ENCODE peak calls at places on chromosomes 12 and 14, in five cellular contexts. One of them, this sample, is unnamed.

GRCh38 chr14:52902971-52903385 is 47.9 kb downstream of the FERMT2 start:
- DNase-seq in A549: peak
- DNase-seq in GM23338: no peak
- DNase-seq in GM23248: peak
- DNase-seq in SK-N-SH: no peak
- DNase-seq in this sample: no peak

GRCh38 chr14:19800282-19801117 is 3.1 kb upstream of the OR4N2 start:
- DNase-seq in A549: no peak
- DNase-seq in GM23338: no peak
- DNase-seq in GM23248: no peak
- DNase-seq in SK-N-SH: no peak
- DNase-seq in this sample: no peak

GRCh38 chr14:65333926-65334687 is 78.4 kb upstream of the FUT8 start:
- DNase-seq in A549: no peak
- DNase-seq in GM23338: peak
- DNase-seq in GM23248: peak
- DNase-seq in SK-N-SH: no peak
- DNase-seq in this sample: no peak

GRCh38 chr12:59403259-59403932 is 192.4 kb upstream of the SLC16A7 start:
- DNase-seq in A549: peak
- DNase-seq in GM23338: peak
- DNase-seq in GM23248: peak
- DNase-seq in SK-N-SH: peak
- DNase-seq in this sample: peak

GRCh38 chr12:2384029-2384386 is 331.2 kb downstream of the CACNA1C start:
- DNase-seq in A549: no peak
- DNase-seq in GM23338: no peak
- DNase-seq in GM23248: no peak
- DNase-seq in SK-N-SH: no peak
- DNase-seq in this sample: no peak

GRCh38 chr14:52068741-52069616 is at the start of gene NID2:
- DNase-seq in A549: peak
- DNase-seq in GM23338: peak
- DNase-seq in GM23248: peak
- DNase-seq in SK-N-SH: peak
- DNase-seq in this sample: no peak

GRCh38 chr12:69096669-69097364 is 142.6 kb upstream of the CPSF6 start:
- DNase-seq in A549: no peak
- DNase-seq in GM23338: no peak
- DNase-seq in GM23248: peak
- DNase-seq in SK-N-SH: no peak
- DNase-seq in this sample: no peak

GRCh38 chr12:121805171-121805687 is 1.4 kb downstream of the SETD1B start:
- DNase-seq in A549: peak
- DNase-seq in GM23338: no peak
- DNase-seq in GM23248: peak
- DNase-seq in SK-N-SH: peak
- DNase-seq in this sample: no peak

GRCh38 chr12:46218509-46219095 is 50.2 kb downstream of the SLC38A1 start:
- DNase-seq in A549: no peak
- DNase-seq in GM23338: no peak
- DNase-seq in GM23248: no peak
- DNase-seq in SK-N-SH: no peak
- DNase-seq in this sample: peak

GRCh38 chr14:101224356-101225115 is 321.0 kb upstream of the RTL1 start:
- DNase-seq in A549: no peak
- DNase-seq in GM23338: peak
- DNase-seq in GM23248: no peak
- DNase-seq in SK-N-SH: peak
- DNase-seq in this sample: no peak

GRCh38 chr12:97075583-97076268 is 168.7 kb downstream of the NEDD1 start:
- DNase-seq in A549: no peak
- DNase-seq in GM23338: peak
- DNase-seq in GM23248: no peak
- DNase-seq in SK-N-SH: no peak
- DNase-seq in this sample: no peak

GRCh38 chr14:61357118-61357517 is 35.7 kb downstream of the PRKCH start:
- DNase-seq in A549: no peak
- DNase-seq in GM23338: no peak
- DNase-seq in GM23248: no peak
- DNase-seq in SK-N-SH: no peak
- DNase-seq in this sample: no peak

GRCh38 chr12:88052686-88053085 is 23.5 kb upstream of the C12orf50 start:
- DNase-seq in A549: peak
- DNase-seq in GM23338: peak
- DNase-seq in GM23248: peak
- DNase-seq in SK-N-SH: peak
- DNase-seq in this sample: peak

GRCh38 chr12:34404377-34405285 is 382.3 kb downstream of the ALG10 start:
- DNase-seq in A549: no peak
- DNase-seq in GM23338: no peak
- DNase-seq in GM23248: no peak
- DNase-seq in SK-N-SH: peak
- DNase-seq in this sample: peak

GRCh38 chr12:44930972-44931600 is 55.0 kb upstream of the NELL2 start:
- DNase-seq in A549: peak
- DNase-seq in GM23338: peak
- DNase-seq in GM23248: peak
- DNase-seq in SK-N-SH: peak
- DNase-seq in this sample: peak

GRCh38 chr12:110042260-110042659 is 6.1 kb downstream of the C12orf76 start:
- DNase-seq in A549: peak
- DNase-seq in GM23338: no peak
- DNase-seq in GM23248: no peak
- DNase-seq in SK-N-SH: no peak
- DNase-seq in this sample: no peak

GRCh38 chr12:110050927-110051326 is 2.6 kb upstream of the C12orf76 start:
- DNase-seq in A549: no peak
- DNase-seq in GM23338: no peak
- DNase-seq in GM23248: no peak
- DNase-seq in SK-N-SH: no peak
- DNase-seq in this sample: no peak

GRCh38 chr12:110048242-110049027 is at the start of gene C12orf76:
- DNase-seq in A549: peak
- DNase-seq in GM23338: peak
- DNase-seq in GM23248: peak
- DNase-seq in SK-N-SH: peak
- DNase-seq in this sample: peak

GRCh38 chr12:110046451-110047187 is 1.7 kb downstream of the C12orf76 start:
- DNase-seq in A549: no peak
- DNase-seq in GM23338: no peak
- DNase-seq in GM23248: peak
- DNase-seq in SK-N-SH: no peak
- DNase-seq in this sample: no peak

DNA sequence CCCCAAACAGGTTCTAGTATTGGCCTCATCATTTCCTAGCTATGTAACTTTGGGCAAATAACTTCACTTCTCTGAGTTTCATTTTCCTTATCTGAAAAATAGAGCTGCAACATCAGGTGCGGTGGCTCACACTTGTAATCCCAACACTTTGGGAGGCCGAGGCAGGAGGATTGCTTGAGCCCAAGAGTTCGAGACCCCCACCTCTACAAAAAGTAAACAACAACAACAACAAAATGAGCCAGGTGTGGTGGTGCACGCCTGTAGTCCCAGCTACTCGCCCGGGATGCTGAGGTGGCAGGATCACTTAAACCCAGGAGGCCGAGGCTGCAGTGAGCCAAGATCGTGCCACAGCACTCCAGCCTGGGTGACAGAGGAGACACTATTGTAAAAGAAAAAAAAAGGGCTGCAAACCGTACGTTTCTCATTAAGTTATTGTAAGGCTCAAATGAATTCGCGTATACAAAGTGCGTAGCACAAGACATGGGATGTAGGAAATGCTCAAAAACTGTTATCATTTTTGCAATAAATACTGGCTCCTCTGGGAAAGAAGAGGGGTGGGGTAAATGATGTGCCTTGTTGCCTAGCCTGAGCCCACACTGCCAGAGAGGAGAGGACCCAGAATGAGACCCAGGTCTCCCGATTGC is 903 bp downstream of the C12orf76 start:
- DNase-seq in A549: no peak
- DNase-seq in GM23338: no peak
- DNase-seq in GM23248: no peak
- DNase-seq in SK-N-SH: peak
- DNase-seq in this sample: no peak
- H3K27ac ChIP-seq in A549: peak
- H3K27ac ChIP-seq in GM23338: no peak
- H3K27ac ChIP-seq in GM23248: peak
- H3K27ac ChIP-seq in SK-N-SH: peak
- H3K27ac ChIP-seq in this sample: no peak

GRCh38 chr12:25189656-25190055 is 5.3 kb downstream of the DNAI7 start:
- DNase-seq in A549: no peak
- DNase-seq in GM23338: no peak
- DNase-seq in GM23248: no peak
- DNase-seq in SK-N-SH: no peak
- DNase-seq in this sample: no peak

GRCh38 chr12:25187781-25188180 is 7.2 kb downstream of the DNAI7 start:
- DNase-seq in A549: no peak
- DNase-seq in GM23338: no peak
- DNase-seq in GM23248: peak
- DNase-seq in SK-N-SH: no peak
- DNase-seq in this sample: no peak

GRCh38 chr12:25184132-25184531 is 10.8 kb downstream of the DNAI7 start:
- DNase-seq in A549: no peak
- DNase-seq in GM23338: no peak
- DNase-seq in GM23248: no peak
- DNase-seq in SK-N-SH: no peak
- DNase-seq in this sample: no peak

GRCh38 chr12:25186788-25187397 is 8.1 kb downstream of the DNAI7 start:
- DNase-seq in A549: no peak
- DNase-seq in GM23338: no peak
- DNase-seq in GM23248: no peak
- DNase-seq in SK-N-SH: no peak
- DNase-seq in this sample: no peak

DNA sequence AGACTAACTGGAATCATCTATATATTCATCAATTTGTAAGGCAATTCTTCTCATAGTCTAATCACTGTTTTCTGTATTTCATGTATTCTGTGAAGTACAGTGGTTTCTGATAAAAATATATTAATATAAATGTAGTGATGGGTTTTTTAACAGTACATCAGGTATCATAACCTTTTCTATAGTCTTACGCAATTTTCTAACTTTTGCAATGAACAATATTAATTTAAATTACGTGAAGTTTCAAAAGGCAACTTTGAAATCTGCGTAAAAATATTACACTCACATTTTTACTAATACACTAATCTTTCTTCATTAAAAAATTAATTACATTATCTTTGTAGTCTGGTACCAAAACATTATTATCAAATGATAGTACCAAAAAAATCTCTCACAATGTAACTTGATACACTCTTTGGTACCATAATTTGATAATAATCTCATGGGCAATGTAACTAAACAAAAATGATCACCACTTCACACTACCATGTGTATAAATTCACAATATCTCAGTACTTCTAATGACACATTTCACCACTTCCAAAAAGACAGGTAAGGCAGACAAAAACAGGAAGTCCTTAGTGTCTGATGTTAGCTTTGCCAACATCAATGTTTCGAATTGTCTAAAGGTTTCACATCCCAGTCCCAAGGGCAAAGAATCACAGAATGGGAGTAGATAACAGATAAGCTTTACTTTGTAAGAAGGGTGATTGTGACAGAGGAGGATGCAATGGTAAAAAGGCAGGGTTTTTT is 8.7 kb downstream of the DNAI7 start:
- DNase-seq in A549: no peak
- DNase-seq in GM23338: no peak
- DNase-seq in GM23248: no peak
- DNase-seq in SK-N-SH: no peak
- DNase-seq in this sample: no peak
- H3K4me2 ChIP-seq in A549: no peak
- H3K4me2 ChIP-seq in GM23338: no peak
- H3K4me2 ChIP-seq in GM23248: no peak
- H3K4me2 ChIP-seq in SK-N-SH: no peak
- H3K4me2 ChIP-seq in this sample: no peak

GRCh38 chr14:71328183-71328582 is 420.9 kb downstream of the PCNX1 start:
- DNase-seq in A549: no peak
- DNase-seq in GM23338: no peak
- DNase-seq in GM23248: no peak
- DNase-seq in SK-N-SH: no peak
- DNase-seq in this sample: no peak

GRCh38 chr14:71327691-71328090 is 420.4 kb downstream of the PCNX1 start:
- DNase-seq in A549: no peak
- DNase-seq in GM23338: no peak
- DNase-seq in GM23248: no peak
- DNase-seq in SK-N-SH: no peak
- DNase-seq in this sample: no peak

GRCh38 chr14:71322660-71323250 is 415.5 kb downstream of the PCNX1 start:
- DNase-seq in A549: peak
- DNase-seq in GM23338: no peak
- DNase-seq in GM23248: peak
- DNase-seq in SK-N-SH: peak
- DNase-seq in this sample: no peak

GRCh38 chr14:71321556-71322315 is 414.5 kb downstream of the PCNX1 start:
- DNase-seq in A549: peak
- DNase-seq in GM23338: peak
- DNase-seq in GM23248: peak
- DNase-seq in SK-N-SH: no peak
- DNase-seq in this sample: peak

GRCh38 chr14:71324767-71325272 is 417.6 kb downstream of the PCNX1 start:
- DNase-seq in A549: no peak
- DNase-seq in GM23338: peak
- DNase-seq in GM23248: no peak
- DNase-seq in SK-N-SH: no peak
- DNase-seq in this sample: peak
- H3K4me3 ChIP-seq in A549: no peak
- H3K4me3 ChIP-seq in GM23338: peak
- H3K4me3 ChIP-seq in GM23248: no peak
- H3K4me3 ChIP-seq in SK-N-SH: no peak
- H3K4me3 ChIP-seq in this sample: peak

GRCh38 chr12:1185460-1186182 is 194.6 kb downstream of the ERC1 start:
- DNase-seq in A549: no peak
- DNase-seq in GM23338: no peak
- DNase-seq in GM23248: no peak
- DNase-seq in SK-N-SH: no peak
- DNase-seq in this sample: no peak

GRCh38 chr12:1186298-1186697 is 195.3 kb downstream of the ERC1 start:
- DNase-seq in A549: no peak
- DNase-seq in GM23338: no peak
- DNase-seq in GM23248: no peak
- DNase-seq in SK-N-SH: no peak
- DNase-seq in this sample: no peak

GRCh38 chr12:1189163-1189562 is 198.1 kb downstream of the ERC1 start:
- DNase-seq in A549: peak
- DNase-seq in GM23338: no peak
- DNase-seq in GM23248: no peak
- DNase-seq in SK-N-SH: no peak
- DNase-seq in this sample: no peak

GRCh38 chr12:1179128-1179527 is 188.1 kb downstream of the ERC1 start:
- DNase-seq in A549: no peak
- DNase-seq in GM23338: no peak
- DNase-seq in GM23248: no peak
- DNase-seq in SK-N-SH: no peak
- DNase-seq in this sample: no peak

GRCh38 chr12:1184402-1184801 is 193.4 kb downstream of the ERC1 start:
- DNase-seq in A549: no peak
- DNase-seq in GM23338: no peak
- DNase-seq in GM23248: peak
- DNase-seq in SK-N-SH: no peak
- DNase-seq in this sample: no peak
- H3K27ac ChIP-seq in A549: no peak
- H3K27ac ChIP-seq in GM23338: no peak
- H3K27ac ChIP-seq in GM23248: peak
- H3K27ac ChIP-seq in SK-N-SH: peak
- H3K27ac ChIP-seq in this sample: no peak

This sample was measured in PC-9.